ENCODE peak calls at places on chromosomes 4 and X, in seven cellular contexts. J is cerebellum, O is GM18507, M is AG09309, C is AG09319, H is B cell, W is T-helper 2 cell. I is an unnamed sample.

GRCh38 chr4:2935762-2936743 is 27.2 kb downstream of the NOP14 start:
- DNase-seq in J (no peak), O (no peak), M (no peak), C (no peak), H (no peak), W (peak), I (no peak)

GRCh38 chrX:34365482-34365881 is 233.4 kb upstream of the FAM47A start:
- DNase-seq in J (no peak), O (no peak), M (no peak), C (no peak), H (no peak), W (no peak), I (no peak)

GRCh38 chrX:53714580-53715335 is 28.2 kb upstream of the HUWE1 start:
- DNase-seq in J (no peak), O (no peak), M (no peak), C (no peak), H (peak), W (peak), I (no peak)

GRCh38 chrX:106698693-106699092 is 27.8 kb upstream of the RNF128 start:
- DNase-seq in J (no peak), O (no peak), M (peak), C (no peak), H (no peak), W (no peak), I (no peak)

GRCh38 chrX:10496345-10496965 is 123.9 kb downstream of the MID1 start:
- DNase-seq in J (no peak), O (no peak), M (peak), C (no peak), H (no peak), W (no peak), I (no peak)

GRCh38 chrX:30822068-30822671 is 66.9 kb downstream of the TAB3 start:
- DNase-seq in J (no peak), O (no peak), M (no peak), C (no peak), H (peak), W (no peak), I (no peak)

GRCh38 chr4:185357220-185357619 is 38.5 kb downstream of the LRP2BP start:
- DNase-seq in J (no peak), O (no peak), M (peak), C (no peak), H (no peak), W (no peak), I (no peak)

GRCh38 chrX:154459843-154460242 is 1.8 kb downstream of the PLXNA3 start:
- DNase-seq in J (no peak), O (no peak), M (no peak), C (no peak), H (no peak), W (no peak), I (no peak)

GRCh38 chr4:112145326-112145819 is at the start of gene FAM241A:
- DNase-seq in J (peak), O (peak), M (peak), C (peak), H (peak), W (peak), I (peak)

GRCh38 chr4:159368320-159368719 is 265.4 kb downstream of the RAPGEF2 start:
- DNase-seq in J (no peak), O (no peak), M (no peak), C (no peak), H (no peak), W (no peak), I (no peak)

GRCh38 chrX:72041901-72042859 is 89.5 kb downstream of the RTL5 start:
- DNase-seq in J (no peak), O (no peak), M (no peak), C (no peak), H (no peak), W (no peak), I (no peak)

GRCh38 chr4:23728393-23728792 is 161.5 kb downstream of the PPARGC1A start:
- DNase-seq in J (no peak), O (no peak), M (peak), C (peak), H (no peak), W (no peak), I (no peak)